ENCODE peak calls at places on chromosome 4, in six cellular contexts. A is right cardiac atrium, W is ACHN, D is C1 segment of cervical spinal cord, M is cardiac fibroblast, Y is K562. S is an unnamed sample.

GRCh38 chr4:4860803-4861591 is 1.5 kb downstream of the MSX1 start:
- DNase-seq in A (peak), Y (no peak), M (peak), W (peak), D (no peak), S (no peak)

GRCh38 chr4:105843941-105844340 is 51.3 kb upstream of the NPNT start:
- DNase-seq in W (no peak), A (no peak), M (no peak), D (no peak), Y (no peak), S (no peak)

GRCh38 chr4:141375855-141376254 is 155.2 kb downstream of the ZNF330 start:
- DNase-seq in D (no peak), W (peak), M (peak), A (no peak), Y (no peak), S (peak)

GRCh38 chr4:70703695-70704332 is 15.5 kb downstream of the UTP3 start:
- DNase-seq in Y (no peak), A (no peak), W (peak), D (peak), M (peak), S (no peak)

GRCh38 chr4:164959896-164960295 is 17.6 kb downstream of the TRIM61 start:
- DNase-seq in A (no peak), M (peak), D (no peak), Y (no peak), W (no peak), S (peak)

GRCh38 chr4:6727081-6727942 is 11.3 kb downstream of the BLOC1S4 start:
- DNase-seq in A (peak), D (peak), M (peak), Y (peak), W (no peak), S (no peak)

GRCh38 chr4:165872443-165873297 is at the start of gene TLL1:
- DNase-seq in A (peak), Y (no peak), D (peak), M (peak), W (peak), S (no peak)

GRCh38 chr4:93469560-93469959 is 359.0 kb upstream of the ATOH1 start:
- DNase-seq in M (no peak), A (no peak), Y (no peak), D (no peak), W (no peak), S (no peak)

GRCh38 chr4:57190651-57191481 is 80.7 kb upstream of the IGFBP7 start:
- DNase-seq in Y (peak), D (no peak), M (peak), W (peak), A (no peak), S (no peak)

GRCh38 chr4:38157592-38157991 is 197.4 kb downstream of the PTTG2 start:
- DNase-seq in M (no peak), Y (no peak), A (no peak), D (no peak), W (no peak), S (peak)

GRCh38 chr4:124974163-124974562 is 261.6 kb upstream of the ANKRD50 start:
- DNase-seq in D (no peak), M (peak), A (no peak), Y (no peak), W (no peak), S (peak)

GRCh38 chr4:123555500-123556273 is 159.1 kb downstream of the SPRY1 start:
- DNase-seq in M (peak), D (no peak), A (peak), Y (peak), W (no peak), S (peak)

GRCh38 chr4:123524958-123525628 is 128.5 kb downstream of the SPRY1 start:
- DNase-seq in D (no peak), Y (no peak), A (no peak), M (no peak), W (no peak), S (no peak)

GRCh38 chr4:20288846-20289512 is 37.3 kb downstream of the SLIT2 start:
- DNase-seq in D (no peak), W (no peak), M (peak), Y (no peak), A (no peak), S (no peak)

GRCh38 chr4:35556387-35556786 is 687.9 kb downstream of the ARAP2 start:
- DNase-seq in D (no peak), Y (no peak), A (no peak), W (no peak), M (no peak), S (no peak)

GRCh38 chr4:24810016-24810415 is 14.6 kb downstream of the SOD3 start:
- DNase-seq in Y (no peak), A (no peak), M (peak), D (no peak), W (no peak), S (no peak)

GRCh38 chr4:153039542-153040185 is 103.5 kb downstream of the FHDC1 start:
- DNase-seq in M (no peak), D (no peak), Y (no peak), W (no peak), A (no peak), S (no peak)

GRCh38 chr4:109912706-109913621 is at the start of gene EGF:
- DNase-seq in W (peak), Y (peak), A (no peak), D (no peak), M (peak), S (peak)

GRCh38 chr4:166816901-166817300 is 417.4 kb downstream of the SPOCK3 start:
- DNase-seq in W (no peak), A (no peak), D (peak), Y (no peak), M (no peak), S (peak)

GRCh38 chr4:184848510-184848909 is 22.7 kb upstream of the ACSL1 start:
- DNase-seq in M (no peak), A (no peak), Y (no peak), D (no peak), W (no peak), S (no peak)

GRCh38 chr4:26985836-26986235 is 125.2 kb downstream of the STIM2 start:
- DNase-seq in Y (no peak), D (no peak), W (no peak), A (no peak), M (no peak), S (no peak)

GRCh38 chr4:76365636-76366035 is 55.3 kb downstream of the CCDC158 start:
- DNase-seq in W (no peak), D (no peak), M (peak), A (no peak), Y (no peak), S (no peak)

GRCh38 chr4:82421796-82422560 is 8.3 kb downstream of the HNRNPDL start:
- DNase-seq in W (no peak), A (no peak), M (no peak), Y (no peak), D (no peak), S (no peak)

GRCh38 chr4:183867247-183867646 is 37.9 kb upstream of the STOX2 start:
- DNase-seq in M (no peak), W (no peak), D (no peak), A (no peak), Y (no peak), S (no peak)

GRCh38 chr4:77852892-77853495 is 9.6 kb upstream of the MRPL1 start:
- DNase-seq in Y (no peak), D (no peak), M (no peak), A (no peak), W (no peak), S (no peak)

GRCh38 chr4:137531951-137532868 is at the start of gene PCDH18:
- DNase-seq in Y (no peak), M (peak), W (peak), D (peak), A (peak), S (peak)

GRCh38 chr4:7391637-7392437 is 42.9 kb downstream of the PSAPL1 start:
- DNase-seq in A (no peak), D (no peak), W (no peak), Y (no peak), M (no peak), S (no peak)

GRCh38 chr4:152920768-152921167 is 15.4 kb upstream of the FHDC1 start:
- DNase-seq in D (no peak), W (peak), M (peak), Y (no peak), A (no peak), S (no peak)

GRCh38 chr4:169716677-169717076 is 41.1 kb downstream of the HPF1 start:
- DNase-seq in D (no peak), Y (no peak), A (no peak), W (no peak), M (peak), S (no peak)

GRCh38 chr4:131044368-131044767 is 1948.4 kb downstream of the C4orf33 start:
- DNase-seq in Y (no peak), D (no peak), W (no peak), M (no peak), A (no peak), S (no peak)

GRCh38 chr4:78954048-78954666 is 14.9 kb upstream of the PAQR3 start:
- DNase-seq in Y (peak), W (peak), M (peak), D (no peak), A (no peak), S (no peak)

GRCh38 chr4:171985129-171985528 is 171.9 kb downstream of the GALNTL6 start:
- DNase-seq in A (no peak), D (no peak), M (no peak), Y (no peak), W (no peak), S (peak)

GRCh38 chr4:164304861-164305260 is 449.1 kb upstream of the SMIM31 start:
- DNase-seq in D (no peak), Y (no peak), W (peak), M (no peak), A (no peak), S (peak)

GRCh38 chr4:168585168-168586091 is 88.6 kb downstream of the PALLD start:
- DNase-seq in A (peak), Y (peak), W (peak), M (peak), D (no peak), S (peak)

S was measured in NCI-H226.